ENCODE peak calls at places on chromosome 12, in six cellular contexts. F is brain microvascular endothelial cell, I is heart left ventricle, D is adrenal gland, G is dorsolateral prefrontal cortex, B is psoas muscle. S is an unnamed sample.

GRCh38 chr12:69457433-69457832 is 12.8 kb upstream of the FRS2 start:
- DNase-seq in B (no peak), G (no peak), D (no peak), I (no peak), F (no peak), S (no peak)

GRCh38 chr12:47216150-47216677 is 136.5 kb upstream of the AMIGO2 start:
- DNase-seq in G (no peak), F (no peak), I (no peak), D (no peak), B (no peak), S (peak)

GRCh38 chr12:62724947-62725447 is 210.0 kb downstream of the PPM1H start:
- DNase-seq in B (no peak), G (no peak), F (peak), D (no peak), I (no peak), S (peak)

GRCh38 chr12:107131832-107132616 is 38.7 kb upstream of the CRY1 start:
- DNase-seq in F (peak), I (no peak), B (no peak), D (peak), G (no peak), S (no peak)

GRCh38 chr12:124938606-124939427 is 24.4 kb upstream of the UBC start:
- DNase-seq in I (no peak), D (peak), B (peak), F (peak), G (peak), S (peak)

GRCh38 chr12:124906606-124907261 is 7.7 kb downstream of the UBC start:
- DNase-seq in D (peak), B (peak), F (peak), G (peak), I (peak), S (peak)

GRCh38 chr12:38886931-38887330 is 18.5 kb downstream of the CPNE8 start:
- DNase-seq in G (no peak), I (no peak), D (no peak), F (no peak), B (no peak), S (no peak)

GRCh38 chr12:67671892-67672291 is 23.3 kb downstream of the DYRK2 start:
- DNase-seq in D (peak), B (no peak), I (no peak), G (no peak), F (no peak), S (no peak)

GRCh38 chr12:78406213-78406612 is 458.4 kb upstream of the SYT1 start:
- DNase-seq in B (no peak), F (no peak), G (no peak), I (no peak), D (no peak), S (no peak)

GRCh38 chr12:76303365-76303764 is 44.9 kb downstream of the BBS10 start:
- DNase-seq in D (no peak), B (no peak), F (peak), G (no peak), I (no peak), S (no peak)

GRCh38 chr12:57553343-57554202 is 3.7 kb downstream of the KIF5A start:
- DNase-seq in G (no peak), B (no peak), D (no peak), I (no peak), F (no peak), S (no peak)

GRCh38 chr12:27710592-27711311 is at the start of gene MRPS35:
- DNase-seq in D (peak), G (peak), F (peak), I (peak), B (peak), S (peak)

GRCh38 chr12:14167005-14167628 is 185.7 kb upstream of the GRIN2B start:
- DNase-seq in G (no peak), B (no peak), I (no peak), D (peak), F (peak), S (peak)

GRCh38 chr12:1832801-1833595 is 12.6 kb downstream of the LRTM2 start:
- DNase-seq in F (no peak), B (no peak), I (peak), G (no peak), D (no peak), S (no peak)

GRCh38 chr12:15151141-15152091 is 69.8 kb downstream of the RERG start:
- DNase-seq in G (no peak), D (no peak), F (peak), I (no peak), B (no peak), S (no peak)

GRCh38 chr12:47097276-47097896 is 17.6 kb upstream of the AMIGO2 start:
- DNase-seq in D (no peak), B (no peak), F (no peak), G (no peak), I (no peak), S (no peak)

GRCh38 chr12:120468846-120469449 is 600 bp downstream of the SRSF9 start:
- DNase-seq in B (peak), I (peak), D (peak), G (no peak), F (peak), S (peak)

GRCh38 chr12:51625370-51625769 is 34.3 kb downstream of the SCN8A start:
- DNase-seq in B (no peak), D (no peak), G (no peak), F (no peak), I (no peak), S (no peak)

GRCh38 chr12:121590476-121591143 is 9.8 kb upstream of the KDM2B start:
- DNase-seq in I (no peak), F (no peak), G (no peak), B (peak), D (no peak), S (no peak)

GRCh38 chr12:81888961-81889360 is 129.8 kb upstream of the PPFIA2 start:
- DNase-seq in F (no peak), B (no peak), D (no peak), G (no peak), I (no peak), S (no peak)

GRCh38 chr12:20018406-20018805 is 349.9 kb upstream of the PDE3A start:
- DNase-seq in I (no peak), B (no peak), F (no peak), D (no peak), G (no peak), S (no peak)

GRCh38 chr12:56521590-56522371 is at the start of gene RBMS2:
- DNase-seq in F (peak), D (peak), I (peak), B (peak), G (peak), S (peak)

GRCh38 chr12:8894378-8894777 is 19.9 kb upstream of the PHC1 start:
- DNase-seq in F (no peak), I (no peak), B (no peak), G (no peak), D (no peak), S (no peak)

GRCh38 chr12:51972849-51973273 is 21.4 kb downstream of the ACVR1B start:
- DNase-seq in F (peak), I (no peak), G (no peak), D (peak), B (peak), S (peak)

GRCh38 chr12:49902399-49903350 is 1.0 kb downstream of the FAIM2 start:
- DNase-seq in G (peak), D (peak), F (no peak), B (no peak), I (peak), S (no peak)

GRCh38 chr12:132373967-132374820 is 44.8 kb upstream of the GALNT9 start:
- DNase-seq in B (no peak), I (no peak), F (no peak), G (no peak), D (no peak), S (no peak)
- TF ChIP-seq CTCF in B (no peak), I (no peak), F (peak), G (no peak), D (no peak), S (no peak)

GRCh38 chr12:32502693-32503510 is 103.5 kb downstream of the FGD4 start:
- DNase-seq in D (peak), G (no peak), F (no peak), I (no peak), B (peak), S (peak)

GRCh38 chr12:32501835-32502333 is 102.5 kb downstream of the FGD4 start:
- DNase-seq in F (peak), G (no peak), D (peak), I (no peak), B (peak), S (no peak)

GRCh38 chr12:32505067-32505466 is 105.7 kb downstream of the FGD4 start:
- DNase-seq in F (no peak), I (no peak), D (no peak), G (no peak), B (no peak), S (no peak)

GRCh38 chr12:32505546-32505945 is 106.2 kb downstream of the FGD4 start:
- DNase-seq in F (no peak), G (no peak), D (no peak), I (no peak), B (no peak), S (no peak)

GRCh38 chr12:32504626-32505025 is 105.3 kb downstream of the FGD4 start:
- DNase-seq in I (no peak), B (no peak), F (no peak), D (no peak), G (no peak), S (no peak)
- H3K27ac ChIP-seq in I (no peak), B (peak), F (no peak), D (no peak), G (peak), S (no peak)

GRCh38 chr12:114241973-114242434 is 163.9 kb downstream of the TBX5 start:
- DNase-seq in I (no peak), B (no peak), G (no peak), D (no peak), F (no peak), S (no peak)

GRCh38 chr12:114240288-114240687 is 165.7 kb downstream of the TBX5 start:
- DNase-seq in F (no peak), G (no peak), D (no peak), B (no peak), I (no peak), S (no peak)

GRCh38 chr12:114248527-114248926 is 157.4 kb downstream of the TBX5 start:
- DNase-seq in D (no peak), F (no peak), I (no peak), B (no peak), G (no peak), S (no peak)

GRCh38 chr12:114245555-114245954 is 160.4 kb downstream of the TBX5 start:
- DNase-seq in G (no peak), I (no peak), F (no peak), D (no peak), B (no peak), S (no peak)
- TF ChIP-seq CTCF in G (no peak), I (peak), F (no peak), D (no peak), B (no peak), S (no peak)

GRCh38 chr12:10614056-10614370 is 604 bp upstream of the MAGOHB start:
- DNase-seq in D (no peak), I (no peak), B (no peak), G (no peak), F (no peak), S (no peak)
- H3K27ac ChIP-seq in D (peak), I (no peak), B (peak), G (peak), F (peak), S (peak)

GRCh38 chr12:96020314-96021003 is 14.9 kb downstream of the LTA4H start:
- DNase-seq in I (no peak), G (no peak), D (no peak), B (no peak), F (no peak), S (no peak)

GRCh38 chr12:96014932-96015599 is 18.9 kb upstream of the HAL start:
- DNase-seq in F (no peak), I (no peak), D (no peak), G (no peak), B (no peak), S (no peak)

DNA sequence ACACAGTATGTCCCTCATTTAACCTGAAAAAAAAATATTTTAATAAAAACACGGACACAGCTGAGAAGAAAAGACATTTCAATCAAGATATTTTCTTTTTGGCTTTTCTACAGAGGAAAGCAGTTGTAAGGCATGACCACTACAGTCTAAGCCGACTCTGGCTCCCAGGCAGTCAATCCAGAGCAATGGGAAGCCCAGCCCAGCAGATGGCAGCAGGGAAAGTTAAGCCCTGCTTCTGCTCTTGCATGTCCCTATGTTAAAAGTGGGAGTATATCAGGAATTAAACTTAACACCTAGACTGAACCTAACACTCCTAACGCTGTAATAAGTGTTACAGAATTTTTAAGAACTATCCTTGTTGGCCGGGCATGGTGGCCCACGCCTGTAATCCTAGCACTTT is 19.5 kb upstream of the HAL start:
- DNase-seq in D (no peak), G (no peak), F (peak), I (no peak), B (peak), S (no peak)
- TF ChIP-seq CTCF in D (peak), G (no peak), F (peak), I (peak), B (peak), S (peak)

DNA sequence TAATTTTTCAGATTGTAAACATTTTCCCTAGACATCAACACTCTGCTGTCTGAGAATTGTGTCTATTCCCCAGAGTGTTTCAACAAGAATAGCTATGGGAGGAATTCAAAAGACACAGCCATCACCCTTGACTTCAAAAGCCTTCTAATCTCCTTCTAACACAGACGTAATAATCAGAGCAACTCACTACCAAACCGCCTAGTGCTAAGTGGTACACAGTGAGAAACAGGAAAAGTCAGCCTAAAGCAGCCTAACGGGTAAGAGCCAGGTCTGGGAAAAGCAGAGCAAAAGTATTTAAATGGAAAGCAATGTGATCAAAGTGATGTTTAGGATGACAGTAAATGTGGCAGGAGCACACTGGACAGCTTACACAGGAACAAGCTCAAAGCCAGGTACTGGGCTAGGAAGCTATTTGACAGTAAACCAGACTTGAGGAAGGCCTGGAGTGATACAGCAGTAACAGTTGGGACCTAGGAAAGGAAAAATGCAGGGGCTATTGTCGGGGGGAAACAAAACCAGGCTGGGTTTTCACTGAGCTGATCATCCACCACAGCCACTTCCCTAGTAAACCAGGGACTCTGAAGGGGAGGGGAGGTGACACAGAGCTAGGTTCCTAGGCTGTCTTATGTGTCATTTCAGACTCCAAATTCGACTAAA is 29.4 kb downstream of the CORO1C start:
- DNase-seq in I (no peak), B (no peak), D (no peak), G (no peak), F (peak), S (no peak)
- H3K27ac ChIP-seq in I (peak), B (peak), D (no peak), G (peak), F (peak), S (peak)

S was measured in lung.